ENCODE peak calls at places on chromosomes 12 and 14, in five cellular contexts. E, Q, C, Z and K are unnamed samples.

GRCh38 chr12:54383041-54383609 is 1.4 kb downstream of the ZNF385A start:
- DNase-seq in E (no peak), Q (peak), C (no peak), Z (peak), K (no peak)

GRCh38 chr14:70257526-70257925 is 68.8 kb upstream of the SLC8A3 start:
- DNase-seq in E (no peak), Q (peak), C (no peak), Z (no peak), K (peak)

GRCh38 chr12:69027411-69027811 is 94.4 kb upstream of the CPM start:
- DNase-seq in E (no peak), Q (peak), C (no peak), Z (no peak), K (no peak)

GRCh38 chr12:91326043-91327027 is 143.7 kb upstream of the DCN start:
- DNase-seq in E (no peak), Q (peak), C (peak), Z (no peak), K (peak)

GRCh38 chr14:61203059-61203753 is 77.9 kb downstream of the TMEM30B start:
- DNase-seq in E (no peak), Q (no peak), C (no peak), Z (no peak), K (no peak)

GRCh38 chr12:106903241-106903950 is 52.3 kb upstream of the TMEM263 start:
- DNase-seq in E (peak), Q (peak), C (peak), Z (peak), K (peak)

GRCh38 chr12:538731-539539 is 79.2 kb downstream of the B4GALNT3 start:
- DNase-seq in E (no peak), Q (peak), C (peak), Z (peak), K (no peak)

GRCh38 chr14:30553311-30553989 is 5.5 kb upstream of the G2E3 start:
- DNase-seq in E (no peak), Q (peak), C (no peak), Z (no peak), K (no peak)

GRCh38 chr12:100127766-100128508 is 14.7 kb downstream of the BLTP3B start:
- DNase-seq in E (no peak), Q (peak), C (no peak), Z (no peak), K (no peak)

GRCh38 chr12:25186788-25187397 is 8.1 kb downstream of the DNAI7 start:
- DNase-seq in E (no peak), Q (peak), C (no peak), Z (no peak), K (peak)

GRCh38 chr14:101903111-101903561 is 61.2 kb upstream of the DYNC1H1 start:
- DNase-seq in E (no peak), Q (no peak), C (no peak), Z (peak), K (no peak)

GRCh38 chr12:105445261-105446015 is 114.9 kb downstream of the C12orf75 start:
- DNase-seq in E (no peak), Q (peak), C (no peak), Z (no peak), K (no peak)

GRCh38 chr12:50325890-50326391 is 42.6 kb upstream of the LIMA1 start:
- DNase-seq in E (peak), Q (no peak), C (no peak), Z (no peak), K (no peak)

GRCh38 chr12:50322196-50322595 is 38.9 kb upstream of the LIMA1 start:
- DNase-seq in E (no peak), Q (no peak), C (no peak), Z (no peak), K (no peak)

GRCh38 chr12:50326636-50327284 is 43.4 kb upstream of the LIMA1 start:
- DNase-seq in E (no peak), Q (peak), C (peak), Z (no peak), K (no peak)
- H3K4me3 ChIP-seq in E (no peak), Q (no peak), C (no peak), Z (no peak), K (no peak)

DNA sequence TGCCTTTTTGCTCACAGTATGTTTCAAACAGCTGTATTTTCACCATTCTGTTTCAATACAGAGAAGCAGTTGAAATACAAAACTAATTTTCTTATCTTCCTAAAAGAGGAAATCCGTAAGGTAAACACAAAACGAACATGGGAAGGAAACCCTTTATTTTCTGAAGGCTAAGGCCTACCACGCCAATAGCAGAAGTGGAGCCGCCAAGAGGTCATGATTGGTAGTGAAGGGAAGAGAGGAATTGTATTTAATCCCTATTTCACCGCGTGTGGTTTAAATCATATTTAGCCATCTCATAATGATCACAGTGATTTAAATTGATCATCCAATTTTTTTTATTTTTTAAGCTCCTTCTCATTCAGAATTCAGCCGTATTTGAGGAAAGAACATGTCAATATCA is 398.2 kb downstream of the PRKD1 start:
- DNase-seq in E (no peak), Q (no peak), C (no peak), Z (no peak), K (no peak)
- TF ChIP-seq CTCF in E (no peak), Q (no peak), C (no peak), Z (no peak), K (no peak)

DNA sequence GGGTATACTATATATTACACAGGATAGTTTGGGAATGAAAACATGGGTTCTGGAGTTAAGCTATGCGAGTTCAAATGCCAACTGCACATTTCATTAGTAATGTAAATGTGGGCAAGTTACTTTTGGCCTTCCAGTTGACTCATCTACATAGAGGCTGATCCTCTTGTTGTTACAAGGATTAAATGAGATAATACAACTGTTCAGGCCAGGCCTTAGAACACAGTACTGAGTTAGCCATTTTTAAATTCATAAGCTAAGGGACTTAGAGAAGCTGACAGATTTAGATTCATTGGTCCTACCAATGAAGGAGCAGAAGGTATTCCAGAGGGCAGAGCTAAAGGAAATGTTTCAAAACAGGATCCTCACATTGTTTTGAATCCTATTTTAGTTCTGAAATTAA is 32.6 kb downstream of the HIGD1C start:
- DNase-seq in E (no peak), Q (no peak), C (no peak), Z (no peak), K (no peak)
- H3K4me3 ChIP-seq in E (no peak), Q (no peak), C (no peak), Z (no peak), K (no peak)

DNA sequence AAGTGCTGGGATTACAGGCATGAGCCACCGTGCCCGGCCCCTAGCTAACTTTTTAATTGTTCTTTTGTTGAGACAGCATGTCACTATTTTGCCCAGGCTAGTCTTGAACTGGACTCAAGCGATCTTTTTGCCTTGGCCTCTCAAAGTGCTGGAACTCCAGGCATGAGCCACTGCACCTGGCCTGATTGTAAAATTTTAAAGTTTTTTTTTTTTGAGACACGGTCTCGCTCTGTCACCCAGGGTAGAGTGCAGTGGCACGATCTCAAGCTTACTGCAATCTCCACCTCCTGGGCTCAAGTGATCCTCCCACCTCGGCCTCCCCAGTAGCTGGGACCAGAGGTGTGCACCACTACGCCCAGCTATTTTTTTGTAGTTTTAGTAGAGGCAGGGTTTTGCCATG is 79.1 kb upstream of the SINHCAF start:
- DNase-seq in E (no peak), Q (no peak), C (no peak), Z (no peak), K (no peak)
- TF ChIP-seq CTCF in E (no peak), Q (no peak), C (no peak), Z (no peak), K (no peak)

GRCh38 chr14:60093606-60094005 is 1.9 kb downstream of the PCNX4 start:
- DNase-seq in E (no peak), Q (no peak), C (no peak), Z (no peak), K (no peak)
- H3K4me3 ChIP-seq in E (peak), Q (peak), C (no peak), Z (peak), K (peak)

GRCh38 chr14:68491793-68492192 is 301.1 kb downstream of the ZFP36L1 start:
- DNase-seq in E (no peak), Q (no peak), C (no peak), Z (no peak), K (peak)
- TF ChIP-seq CTCF in E (no peak), Q (no peak), C (no peak), Z (no peak), K (peak)

GRCh38 chr12:6432991-6433390 is 11.8 kb upstream of the CD27 start:
- DNase-seq in E (no peak), Q (no peak), C (no peak), Z (no peak), K (peak)

GRCh38 chr12:6430990-6431353 is 13.8 kb upstream of the CD27 start:
- DNase-seq in E (no peak), Q (no peak), C (no peak), Z (no peak), K (no peak)

GRCh38 chr12:6435941-6436715 is 8.6 kb upstream of the CD27 start:
- DNase-seq in E (no peak), Q (no peak), C (no peak), Z (no peak), K (no peak)

GRCh38 chr12:6437586-6437985 is 7.2 kb upstream of the CD27 start:
- DNase-seq in E (no peak), Q (no peak), C (no peak), Z (no peak), K (no peak)

DNA sequence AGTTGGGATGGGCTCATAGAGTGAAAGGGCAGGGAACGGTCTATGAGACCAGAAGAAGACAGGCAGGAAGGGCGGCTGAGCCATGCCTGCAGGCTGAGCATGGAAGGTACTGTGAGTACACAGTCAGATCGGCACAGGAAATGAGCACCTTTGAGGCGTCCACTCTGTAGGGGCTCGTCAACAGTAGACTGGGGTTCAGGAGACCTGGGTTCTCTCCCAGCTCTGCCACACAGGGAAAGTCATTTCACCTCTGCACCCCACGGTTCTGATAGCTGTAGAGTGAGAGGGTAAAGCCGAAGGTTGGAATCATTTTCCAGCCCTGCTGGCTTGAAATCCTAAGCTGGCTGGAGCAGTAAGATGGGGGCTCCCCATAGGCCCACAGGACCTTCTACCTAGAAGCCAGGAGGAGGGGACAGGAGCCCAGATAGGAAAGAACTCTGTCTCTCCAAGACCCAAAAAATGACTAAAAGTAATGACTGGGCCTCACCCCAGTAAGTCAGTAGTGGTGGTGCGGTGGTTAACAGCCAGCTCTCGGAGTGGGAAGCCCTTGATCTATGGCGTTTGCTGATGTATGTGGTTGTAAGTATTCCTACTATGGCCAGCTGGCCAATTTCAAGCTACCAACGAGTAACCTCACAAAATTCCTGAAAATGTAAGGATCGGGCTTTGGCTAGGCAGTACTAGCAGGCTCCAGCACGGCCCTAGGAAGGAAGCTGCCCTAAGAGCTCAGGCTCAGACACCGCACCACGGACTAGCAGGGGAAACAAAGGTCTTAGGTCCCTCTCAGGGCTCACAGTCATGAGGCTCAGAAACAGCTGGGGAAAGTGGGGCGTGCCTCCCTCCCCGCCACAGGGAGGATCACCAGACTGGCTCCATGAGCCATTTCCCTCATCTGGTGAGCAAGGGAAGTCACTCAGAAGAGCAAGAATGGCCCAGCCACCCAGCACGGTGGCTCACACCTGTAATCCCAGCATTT is 10.3 kb upstream of the CD27 start:
- DNase-seq in E (no peak), Q (no peak), C (no peak), Z (no peak), K (peak)
- H3K4me3 ChIP-seq in E (no peak), Q (no peak), C (no peak), Z (no peak), K (no peak)

GRCh38 chr12:127362121-127362520 is 904.8 kb upstream of the TMEM132C start:
- DNase-seq in E (no peak), Q (no peak), C (no peak), Z (no peak), K (no peak)

GRCh38 chr12:127360580-127360979 is 906.4 kb upstream of the TMEM132C start:
- DNase-seq in E (no peak), Q (no peak), C (no peak), Z (no peak), K (no peak)

DNA sequence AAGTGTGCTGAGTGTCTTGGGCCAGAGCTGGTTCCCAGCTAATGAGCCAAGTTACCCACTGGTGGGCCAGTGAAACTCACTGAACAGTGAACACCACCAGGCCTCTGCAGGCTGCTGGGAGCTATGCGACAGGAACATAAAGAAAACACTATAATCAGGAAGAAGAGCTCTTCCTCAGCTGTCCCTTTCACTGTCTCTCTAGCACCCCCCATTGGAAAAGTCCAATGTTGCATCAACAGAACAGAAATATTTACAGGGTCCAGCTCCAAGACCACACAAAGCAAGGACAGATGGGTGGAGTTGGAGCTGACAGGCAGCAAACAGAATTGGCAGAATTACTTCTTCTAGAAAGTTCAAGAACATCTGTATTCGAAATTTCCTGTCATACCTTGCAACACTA is 903.6 kb upstream of the TMEM132C start:
- DNase-seq in E (no peak), Q (peak), C (no peak), Z (no peak), K (peak)
- TF ChIP-seq CTCF in E (no peak), Q (peak), C (no peak), Z (no peak), K (peak)